ENCODE peak calls at places on chromosomes 5 and 9, in six cellular contexts. P is effector memory CD4-positive, alpha-beta T cell; K is A549; I is NCI-H510A treated with DMSO at 0.1 percent for 48 hours; O is NCI-H1417; N is heart right ventricle. B is an unnamed sample.

GRCh38 chr9:112037281-112038016 is 137.6 kb downstream of the SUSD1 start:
- DNase-seq in N (no peak), K (no peak), I (no peak), P (peak), O (no peak), B (no peak)

GRCh38 chr9:27836661-27837401 is 263.6 kb upstream of the C9orf72 start:
- DNase-seq in N (no peak), P (no peak), O (no peak), K (no peak), I (no peak), B (no peak)

GRCh38 chr5:72883850-72884249 is 67.4 kb downstream of the TNPO1 start:
- DNase-seq in I (peak), N (no peak), O (no peak), P (no peak), K (no peak), B (peak)

GRCh38 chr5:133731951-133732350 is 119.6 kb upstream of the FSTL4 start:
- DNase-seq in N (no peak), I (no peak), O (no peak), K (no peak), P (no peak), B (no peak)

GRCh38 chr9:124215551-124215910 is 42.2 kb upstream of the NEK6 start:
- DNase-seq in N (no peak), K (no peak), O (no peak), I (no peak), P (no peak), B (no peak)

GRCh38 chr5:151275803-151276202 is 22.8 kb downstream of the GM2A start:
- DNase-seq in P (no peak), I (no peak), O (no peak), K (no peak), N (no peak), B (no peak)

GRCh38 chr9:137978262-137978714 is 100.7 kb downstream of the CACNA1B start:
- DNase-seq in I (no peak), K (no peak), O (no peak), P (no peak), N (no peak), B (no peak)

GRCh38 chr5:95715799-95716461 is 15.2 kb upstream of the RHOBTB3 start:
- DNase-seq in I (no peak), P (no peak), K (peak), N (no peak), O (no peak), B (no peak)

GRCh38 chr5:5014836-5015235 is 125.3 kb upstream of the ADAMTS16 start:
- DNase-seq in I (no peak), P (no peak), O (no peak), K (no peak), N (no peak), B (no peak)

GRCh38 chr9:116008278-116008677 is 145.3 kb upstream of the PAPPA start:
- DNase-seq in P (no peak), I (no peak), K (peak), O (no peak), N (no peak), B (no peak)

GRCh38 chr5:665541-665955 is 27.6 kb downstream of the TPPP start:
- DNase-seq in P (no peak), K (peak), N (no peak), I (no peak), O (no peak), B (no peak)

GRCh38 chr9:119289740-119290139 is 79.5 kb downstream of the BRINP1 start:
- DNase-seq in K (peak), P (no peak), O (peak), N (no peak), I (peak), B (no peak)

GRCh38 chr5:62385136-62385535 is 18.6 kb downstream of the DIMT1 start:
- DNase-seq in K (no peak), I (no peak), N (no peak), P (no peak), O (no peak), B (no peak)

GRCh38 chr9:124652203-124652992 is 118.7 kb downstream of the NR6A1 start:
- DNase-seq in K (peak), O (no peak), P (no peak), I (no peak), N (no peak), B (no peak)

GRCh38 chr9:86732514-86732913 is 214.8 kb downstream of the GAS1 start:
- DNase-seq in I (no peak), P (no peak), N (no peak), O (no peak), K (no peak), B (no peak)

GRCh38 chr9:107387401-107387800 is 102.2 kb downstream of the KLF4 start:
- DNase-seq in O (no peak), I (no peak), N (no peak), K (no peak), P (no peak), B (no peak)

GRCh38 chr5:148482697-148483462 is 99.1 kb downstream of the FBXO38 start:
- DNase-seq in I (no peak), N (peak), O (no peak), P (peak), K (peak), B (no peak)

GRCh38 chr5:151463137-151464029 is 16.0 kb downstream of the SLC36A1 start:
- DNase-seq in N (no peak), P (no peak), I (no peak), K (peak), O (no peak), B (no peak)

GRCh38 chr9:27162045-27162444 is 53.0 kb downstream of the TEK start:
- DNase-seq in K (no peak), P (no peak), N (no peak), I (no peak), O (no peak), B (no peak)

GRCh38 chr9:126584611-126585010 is 29.1 kb upstream of the LMX1B start:
- DNase-seq in O (no peak), K (no peak), P (no peak), N (no peak), I (no peak), B (no peak)

GRCh38 chr9:76789850-76790249 is 25.6 kb downstream of the PCA3 start:
- DNase-seq in O (no peak), P (no peak), K (no peak), N (no peak), I (no peak), B (no peak)

GRCh38 chr5:118603278-118603677 is 385.1 kb downstream of the DTWD2 start:
- DNase-seq in O (no peak), I (no peak), P (no peak), N (no peak), K (no peak), B (no peak)

GRCh38 chr5:1946776-1947175 is 64.1 kb upstream of the IRX4 start:
- DNase-seq in P (no peak), I (no peak), K (no peak), N (peak), O (no peak), B (no peak)

GRCh38 chr5:170173227-170173626 is 59.6 kb upstream of the C5orf58 start:
- DNase-seq in N (no peak), K (peak), O (no peak), P (no peak), I (no peak), B (no peak)

GRCh38 chr9:129176786-129177442 is 1.1 kb downstream of the IER5L start:
- DNase-seq in P (no peak), O (peak), N (peak), K (peak), I (no peak), B (no peak)

GRCh38 chr9:130072515-130073235 is 19.0 kb downstream of the GPR107 start:
- DNase-seq in P (no peak), N (no peak), K (no peak), I (no peak), O (no peak), B (no peak)

GRCh38 chr5:126139086-126139485 is 284.1 kb upstream of the GRAMD2B start:
- DNase-seq in O (no peak), P (no peak), I (no peak), K (no peak), N (no peak), B (no peak)

GRCh38 chr5:38541174-38541724 is 15.2 kb downstream of the LIFR start:
- DNase-seq in K (no peak), I (peak), O (peak), N (no peak), P (no peak), B (peak)

GRCh38 chr5:96881511-96882115 is 5.3 kb downstream of the ERAP2 start:
- DNase-seq in I (no peak), K (no peak), O (no peak), P (no peak), N (no peak), B (no peak)

GRCh38 chr5:61905635-61906034 is 400.4 kb upstream of the KIF2A start:
- DNase-seq in O (no peak), P (no peak), N (no peak), I (no peak), K (no peak), B (no peak)